ENCODE peak calls at places on chromosomes 3 and 15, in seven cellular contexts. T is adrenal gland, P is ovary, M is stomach, D is transverse colon, X is HCT116, L is HepG2. I is an unnamed sample.

GRCh38 chr3:137041251-137041650 is 83.5 kb downstream of the IL20RB start:
- DNase-seq in T (no peak), P (no peak), M (no peak), D (no peak), X (no peak), L (no peak), I (no peak)

GRCh38 chr15:50519740-50520425 is 26.6 kb downstream of the USP50 start:
- DNase-seq in T (no peak), P (no peak), M (no peak), D (no peak), X (no peak), L (no peak), I (no peak)

GRCh38 chr3:171786997-171787396 is 23.3 kb downstream of the PLD1 start:
- DNase-seq in T (no peak), P (no peak), M (no peak), D (no peak), X (no peak), L (no peak), I (no peak)

GRCh38 chr15:70062321-70062956 is 35.3 kb downstream of the TLE3 start:
- DNase-seq in T (peak; percentile 25), P (peak; percentile 90), M (peak; percentile 43), D (peak; percentile 84), X (no peak), L (no peak), I (peak; percentile 71)

GRCh38 chr3:39531681-39532080 is 64.2 kb downstream of the MOBP start:
- DNase-seq in T (no peak), P (no peak), M (no peak), D (no peak), X (peak; percentile 21), L (peak; percentile 35), I (no peak)

GRCh38 chr15:88073386-88073681 is 183.2 kb downstream of the NTRK3 start:
- DNase-seq in T (no peak), P (no peak), M (no peak), D (no peak), X (no peak), L (no peak), I (no peak)

GRCh38 chr3:41681479-41681878 is 280.4 kb downstream of the ULK4 start:
- DNase-seq in T (no peak), P (no peak), M (no peak), D (no peak), X (no peak), L (peak; percentile 79), I (no peak)

GRCh38 chr3:124834723-124835718 is 52.1 kb downstream of the ITGB5 start:
- DNase-seq in T (no peak), P (peak; percentile 56), M (peak; percentile 80), D (peak; percentile 75), X (peak; percentile 75), L (peak; percentile 99), I (peak; percentile 78)

GRCh38 chr3:169939751-169940150 is 26.9 kb upstream of the SEC62 start:
- DNase-seq in T (no peak), P (no peak), M (no peak), D (no peak), X (no peak), L (no peak), I (no peak)

GRCh38 chr3:46114324-46114988 is 87.2 kb upstream of the XCR1 start:
- DNase-seq in T (no peak), P (no peak), M (no peak), D (no peak), X (no peak), L (peak; percentile 62), I (no peak)

GRCh38 chr3:133296315-133296917 is 103.4 kb upstream of the BFSP2 start:
- DNase-seq in T (no peak), P (no peak), M (no peak), D (no peak), X (no peak), L (no peak), I (no peak)

GRCh38 chr15:92068121-92068520 is 214.6 kb downstream of the SLCO3A1 start:
- DNase-seq in T (no peak), P (no peak), M (no peak), D (no peak), X (no peak), L (no peak), I (no peak)
- TF ChIP-seq POLR2A in T (no peak), P (no peak), M (no peak), D (no peak), X (no peak), L (no peak), I (no peak)

DNA sequence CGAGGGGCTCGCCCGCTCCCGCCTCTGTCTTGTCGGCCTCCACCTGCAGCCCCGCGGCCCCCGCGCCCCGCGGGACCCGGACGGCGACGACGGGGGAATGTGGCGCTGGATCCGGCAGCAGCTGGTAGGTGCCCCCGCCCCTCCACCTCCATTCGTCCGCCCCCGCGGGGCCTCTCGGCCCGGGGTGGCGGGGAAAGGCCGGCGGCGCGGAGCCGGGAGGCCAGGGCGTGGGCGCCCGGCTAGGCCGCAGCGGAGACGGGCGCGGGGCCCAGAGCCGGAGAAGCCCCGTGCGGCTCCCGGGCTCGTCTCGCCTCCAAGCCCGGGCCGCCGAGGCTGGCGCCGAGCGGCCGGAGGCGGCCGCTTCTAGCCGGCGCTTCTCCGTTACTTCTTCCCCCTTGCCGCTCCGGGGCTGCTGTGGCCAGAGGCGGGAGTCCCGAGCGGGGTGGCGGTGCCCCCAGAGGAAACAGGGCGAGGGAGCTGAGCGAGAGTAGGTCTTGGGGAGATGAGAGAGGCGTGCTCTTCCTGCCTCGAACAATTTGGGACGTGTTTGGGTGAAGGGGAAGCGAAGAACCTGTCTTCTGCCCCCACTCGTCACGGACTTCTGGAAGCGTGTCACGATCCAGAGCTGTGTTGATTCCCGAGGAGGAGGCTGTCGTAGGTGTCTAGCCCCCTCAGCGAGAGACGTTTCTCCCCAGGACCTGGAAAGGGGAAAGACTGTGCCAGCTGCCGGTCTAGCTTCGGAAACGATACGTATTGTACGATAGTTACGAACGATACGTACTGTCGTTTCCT is 555 bp downstream of the ATP11B start:
- DNase-seq in T (peak; percentile 39), P (peak; percentile 73), M (peak; percentile 47), D (peak; percentile 56), X (no peak), L (peak; percentile 3), I (peak; percentile 43)
- TF ChIP-seq POLR2A in T (peak; percentile 1), P (no peak), M (no peak), D (peak; percentile 46), X (no peak), L (no peak), I (peak; percentile 45)

GRCh38 chr3:122695927-122696561 is 15.4 kb downstream of the PARP14 start:
- DNase-seq in T (no peak), P (no peak), M (no peak), D (no peak), X (no peak), L (no peak), I (no peak)

GRCh38 chr3:122692674-122693073 is 12.0 kb downstream of the PARP14 start:
- DNase-seq in T (no peak), P (no peak), M (no peak), D (no peak), X (no peak), L (peak; percentile 70), I (peak; percentile 18)

GRCh38 chr3:122691195-122691594 is 10.6 kb downstream of the PARP14 start:
- DNase-seq in T (peak; percentile 77), P (no peak), M (peak; percentile 46), D (no peak), X (no peak), L (peak; percentile 80), I (peak; percentile 72)

GRCh38 chr3:122697952-122698625 is 17.4 kb downstream of the PARP14 start:
- DNase-seq in T (no peak), P (no peak), M (no peak), D (no peak), X (no peak), L (no peak), I (no peak)

GRCh38 chr3:122694966-122695365 is 14.3 kb downstream of the PARP14 start:
- DNase-seq in T (no peak), P (no peak), M (no peak), D (no peak), X (no peak), L (no peak), I (no peak)
- TF ChIP-seq POLR2A in T (no peak), P (no peak), M (no peak), D (no peak), X (no peak), L (no peak), I (no peak)

GRCh38 chr15:27036210-27036609 is 65.2 kb downstream of the GABRG3 start:
- DNase-seq in T (no peak), P (no peak), M (no peak), D (no peak), X (no peak), L (no peak), I (no peak)
- TF ChIP-seq POLR2A in T (no peak), P (no peak), M (no peak), D (no peak), X (no peak), L (no peak), I (no peak)